ENCODE peak calls at places on chromosomes 6 and 20, in ten cellular contexts. S is Calu3, V is body of pancreas, A is A549, B is pancreas, O is stomach, Y is HepG2, J is tibial artery, M is AG10803, P is progenitor cell of endocrine pancreas. I is an unnamed sample.

GRCh38 chr6:163661271-163661671 is 246.8 kb downstream of the QKI start:
- DNase-seq in S (no peak), V (no peak), A (no peak), B (no peak), O (no peak), Y (no peak), J (no peak), M (no peak), P (no peak), I (no peak)

GRCh38 chr6:26021350-26022165 is 59.0 kb downstream of the TRIM38 start:
- DNase-seq in S (peak), V (peak), A (peak), B (peak), O (peak), Y (peak), J (peak), M (peak), P (peak), I (peak)

GRCh38 chr6:55492259-55492658 is 86.7 kb downstream of the HMGCLL1 start:
- DNase-seq in S (no peak), V (no peak), A (no peak), B (no peak), O (no peak), Y (no peak), J (no peak), M (no peak), P (no peak), I (no peak)

GRCh38 chr6:25692472-25692871 is 40.5 kb downstream of the SCGN start:
- DNase-seq in S (no peak), V (no peak), A (no peak), B (no peak), O (no peak), Y (no peak), J (no peak), M (no peak), P (no peak), I (no peak)

GRCh38 chr6:109503327-109504224 is 20.6 kb upstream of the ZBTB24 start:
- DNase-seq in S (no peak), V (no peak), A (no peak), B (no peak), O (no peak), Y (no peak), J (no peak), M (peak), P (no peak), I (no peak)

GRCh38 chr20:51563597-51564332 is 21.2 kb upstream of the NFATC2 start:
- DNase-seq in S (peak), V (peak), A (peak), B (peak), O (peak), Y (peak), J (peak), M (peak), P (no peak), I (no peak)

GRCh38 chr20:62791301-62792181 is 4.7 kb upstream of the MRGBP start:
- DNase-seq in S (peak), V (peak), A (peak), B (peak), O (peak), Y (peak), J (peak), M (peak), P (peak), I (peak)

GRCh38 chr6:156718647-156719394 is 58.4 kb upstream of the ARID1B start:
- DNase-seq in S (no peak), V (peak), A (peak), B (peak), O (peak), Y (peak), J (peak), M (peak), P (no peak), I (no peak)

GRCh38 chr6:108798672-108799355 is 49.4 kb upstream of the ARMC2 start:
- DNase-seq in S (no peak), V (peak), A (no peak), B (no peak), O (peak), Y (no peak), J (peak), M (no peak), P (no peak), I (no peak)

GRCh38 chr6:110409794-110410193 is 5.6 kb downstream of the DDO start:
- DNase-seq in S (no peak), V (no peak), A (no peak), B (no peak), O (no peak), Y (no peak), J (no peak), M (no peak), P (no peak), I (no peak)

GRCh38 chr20:17967595-17968365 is 814 bp downstream of the SNX5 start:
- DNase-seq in S (no peak), V (no peak), A (peak), B (no peak), O (peak), Y (no peak), J (peak), M (peak), P (no peak), I (peak)

GRCh38 chr20:31569163-31570020 is 35.7 kb upstream of the ID1 start:
- DNase-seq in S (peak), V (peak), A (no peak), B (peak), O (peak), Y (peak), J (peak), M (peak), P (peak), I (no peak)

GRCh38 chr6:157823001-157823522 is at the start of gene SNX9:
- DNase-seq in S (peak), V (peak), A (peak), B (peak), O (peak), Y (peak), J (peak), M (peak), P (peak), I (peak)

GRCh38 chr6:46453756-46454316 is 37.4 kb downstream of the RCAN2 start:
- DNase-seq in S (no peak), V (no peak), A (no peak), B (no peak), O (no peak), Y (no peak), J (no peak), M (peak), P (no peak), I (peak)

GRCh38 chr6:56433119-56433518 is 185.7 kb upstream of the COL21A1 start:
- DNase-seq in S (no peak), V (no peak), A (no peak), B (no peak), O (no peak), Y (no peak), J (no peak), M (no peak), P (no peak), I (no peak)

GRCh38 chr6:170045563-170045960 is 245.3 kb downstream of the DLL1 start:
- DNase-seq in S (no peak), V (no peak), A (no peak), B (no peak), O (no peak), Y (no peak), J (no peak), M (no peak), P (no peak), I (no peak)

DNA sequence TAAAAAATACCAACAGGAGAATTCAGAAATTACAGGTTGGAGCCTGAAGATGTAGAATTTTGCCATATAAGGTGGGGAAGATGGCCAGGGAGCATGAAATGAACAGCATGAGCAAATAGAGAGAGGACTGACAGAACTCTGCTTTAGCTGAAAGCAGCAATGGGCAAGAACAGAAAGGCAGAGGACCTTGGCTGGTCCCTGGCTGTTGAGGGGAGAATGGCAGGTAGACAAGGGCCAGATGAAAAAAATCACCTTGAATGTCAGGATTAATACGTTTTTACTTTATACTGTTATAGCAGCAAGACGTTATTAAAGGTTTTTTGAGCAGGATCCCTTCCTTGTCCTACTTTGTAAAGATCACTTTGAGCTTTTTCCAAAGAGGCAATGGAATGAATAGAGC is 991 bp downstream of the PPIL1 start:
- DNase-seq in S (peak), V (no peak), A (peak), B (no peak), O (no peak), Y (peak), J (no peak), M (no peak), P (no peak), I (no peak)
- TF ChIP-seq CTCF in S (no peak), V (no peak), A (no peak), B (no peak), O (no peak), Y (peak), J (no peak), M (no peak), P (peak), I (no peak)

DNA sequence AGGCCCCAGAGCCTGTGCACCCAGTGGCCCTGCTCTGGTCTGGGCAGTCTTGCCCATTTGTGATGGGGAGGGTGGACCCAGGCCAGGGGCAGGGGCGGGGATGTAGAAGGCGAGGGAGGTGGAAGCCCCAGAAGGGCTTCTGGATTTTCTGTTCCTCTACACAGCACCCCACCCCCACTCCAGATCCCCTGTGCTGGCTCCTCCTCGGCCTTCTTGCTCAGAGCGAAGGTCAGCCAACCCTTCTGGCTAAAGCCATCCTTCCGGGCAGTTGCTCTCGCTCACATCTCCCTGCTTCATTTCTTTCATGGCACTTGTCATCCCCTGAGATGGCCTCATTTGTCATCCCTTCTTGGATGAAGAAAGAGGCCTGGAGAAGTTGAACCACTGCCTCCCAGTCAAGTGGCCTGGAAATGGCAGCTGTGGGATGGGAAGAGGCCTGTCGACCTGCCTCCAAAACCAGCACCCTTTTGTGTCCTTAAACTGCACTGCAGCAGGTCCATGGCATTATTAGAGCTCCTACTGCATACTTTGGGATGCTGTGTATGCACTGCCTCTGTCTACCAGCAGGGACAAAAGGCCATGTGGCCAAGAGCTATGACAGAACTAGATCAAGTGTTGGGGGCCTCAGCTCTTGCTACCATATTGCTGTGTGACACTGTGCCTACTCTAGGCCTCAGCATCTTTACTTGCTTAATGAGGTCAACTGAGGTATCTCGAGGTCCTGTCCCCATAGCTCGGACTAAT is 19.9 kb downstream of the PEDS1 start:
- DNase-seq in S (no peak), V (no peak), A (no peak), B (no peak), O (no peak), Y (no peak), J (no peak), M (no peak), P (no peak), I (no peak)
- TF ChIP-seq CTCF in S (peak), V (no peak), A (no peak), B (no peak), O (no peak), Y (no peak), J (peak), M (no peak), P (peak), I (no peak)

GRCh38 chr6:151620179-151620578 is 126.4 kb downstream of the CCDC170 start:
- DNase-seq in S (no peak), V (no peak), A (no peak), B (no peak), O (no peak), Y (no peak), J (no peak), M (no peak), P (no peak), I (no peak)

GRCh38 chr6:151616091-151616513 is 122.3 kb downstream of the CCDC170 start:
- DNase-seq in S (no peak), V (no peak), A (no peak), B (no peak), O (no peak), Y (peak), J (no peak), M (no peak), P (no peak), I (no peak)

GRCh38 chr6:151617539-151617938 is 123.7 kb downstream of the CCDC170 start:
- DNase-seq in S (no peak), V (no peak), A (no peak), B (no peak), O (no peak), Y (no peak), J (no peak), M (no peak), P (no peak), I (no peak)

GRCh38 chr6:151616600-151616999 is 122.8 kb downstream of the CCDC170 start:
- DNase-seq in S (no peak), V (no peak), A (no peak), B (no peak), O (no peak), Y (no peak), J (no peak), M (no peak), P (no peak), I (no peak)

DNA sequence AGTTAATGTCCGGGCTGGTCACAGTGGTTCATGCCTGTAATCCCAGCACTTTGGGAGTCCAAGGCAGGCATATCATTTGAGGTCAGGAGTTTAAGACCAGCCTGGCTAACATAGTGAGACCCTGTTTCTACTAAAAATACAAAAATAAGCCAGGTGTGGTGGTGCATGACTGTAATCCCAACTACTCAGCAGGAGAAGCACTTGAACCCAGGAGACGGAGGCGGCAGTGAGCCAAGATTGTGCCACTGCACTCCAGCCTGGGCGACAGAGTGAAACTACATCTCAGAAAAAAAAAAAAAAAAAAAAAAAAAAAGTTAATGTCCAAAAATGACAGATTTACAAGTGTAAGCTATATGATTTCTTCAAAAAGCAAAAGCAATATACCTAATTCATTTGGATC is 124.9 kb downstream of the CCDC170 start:
- DNase-seq in S (no peak), V (no peak), A (no peak), B (no peak), O (no peak), Y (no peak), J (no peak), M (no peak), P (no peak), I (no peak)
- TF ChIP-seq CTCF in S (no peak), V (no peak), A (no peak), B (no peak), O (no peak), Y (no peak), J (no peak), M (no peak), P (no peak), I (no peak)

DNA sequence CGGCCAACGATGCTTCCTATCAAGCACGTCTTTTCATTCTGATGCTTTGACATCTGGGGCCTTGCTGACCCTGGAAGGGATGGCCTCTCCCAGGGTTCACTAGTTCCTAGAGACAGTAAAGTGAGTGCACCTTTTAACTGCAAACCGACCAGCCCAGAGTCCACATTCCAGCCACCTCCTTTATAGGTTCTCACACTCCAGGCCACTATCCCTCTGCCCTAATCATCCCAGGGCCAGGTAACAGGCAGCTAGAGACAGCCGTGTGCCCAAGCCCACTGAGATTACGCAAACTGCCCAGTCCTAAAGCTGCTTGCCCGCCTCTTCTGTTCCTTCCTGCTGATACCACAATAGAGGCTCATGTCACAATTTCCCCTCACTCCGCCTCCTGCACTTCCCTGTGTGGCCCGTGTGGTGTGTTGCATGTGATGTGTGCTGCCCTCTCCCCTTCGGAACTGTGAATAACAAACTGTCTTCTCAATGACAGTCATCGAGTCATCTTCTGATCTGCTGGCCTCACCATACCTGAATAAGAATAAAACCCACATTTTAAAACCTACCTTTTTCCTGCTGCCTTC is 123.7 kb upstream of the EXOC2 start:
- DNase-seq in S (no peak), V (no peak), A (no peak), B (no peak), O (no peak), Y (peak), J (no peak), M (no peak), P (no peak), I (no peak)
- TF ChIP-seq CTCF in S (no peak), V (no peak), A (no peak), B (no peak), O (no peak), Y (peak), J (no peak), M (no peak), P (no peak), I (no peak)

GRCh38 chr20:44217342-44218092 is 6.9 kb upstream of the OSER1 start:
- DNase-seq in S (peak), V (peak), A (peak), B (peak), O (peak), Y (peak), J (peak), M (peak), P (peak), I (peak)
- TF ChIP-seq CTCF in S (peak), V (peak), A (peak), B (peak), O (peak), Y (peak), J (peak), M (peak), P (peak), I (peak)

GRCh38 chr6:6656287-6656686 is 67.8 kb downstream of the LY86 start:
- DNase-seq in S (no peak), V (no peak), A (no peak), B (no peak), O (no peak), Y (no peak), J (no peak), M (no peak), P (no peak), I (no peak)

GRCh38 chr6:6654599-6655575 is 66.4 kb downstream of the LY86 start:
- DNase-seq in S (no peak), V (no peak), A (no peak), B (no peak), O (no peak), Y (no peak), J (peak), M (peak), P (no peak), I (no peak)

GRCh38 chr6:6657085-6657819 is 68.7 kb downstream of the LY86 start:
- DNase-seq in S (no peak), V (no peak), A (no peak), B (no peak), O (no peak), Y (no peak), J (no peak), M (no peak), P (no peak), I (no peak)

GRCh38 chr6:6657820-6658217 is 69.3 kb downstream of the LY86 start:
- DNase-seq in S (no peak), V (no peak), A (no peak), B (no peak), O (no peak), Y (no peak), J (no peak), M (no peak), P (no peak), I (no peak)

DNA sequence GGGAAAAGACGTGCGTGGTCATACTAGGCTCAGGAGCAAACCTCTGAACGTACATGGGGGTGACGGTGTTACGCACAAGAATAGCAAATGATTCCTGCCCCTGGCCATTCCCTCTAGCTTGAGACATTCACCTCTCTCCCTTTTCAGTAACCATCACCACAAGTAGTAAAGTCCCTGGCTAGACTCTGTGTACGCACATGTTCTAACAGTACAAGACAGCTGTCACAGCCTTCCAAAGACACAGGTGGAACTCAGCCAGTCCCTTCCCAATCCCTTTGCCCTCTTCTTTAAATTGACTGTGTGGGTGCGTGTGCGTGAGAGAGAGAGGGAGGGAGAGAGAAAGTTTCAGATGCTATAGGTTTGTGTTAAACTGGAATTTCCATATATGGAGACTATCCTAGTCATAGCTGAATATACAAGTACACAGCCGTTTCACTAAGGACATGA is 67.3 kb downstream of the LY86 start:
- DNase-seq in S (no peak), V (no peak), A (no peak), B (no peak), O (no peak), Y (no peak), J (no peak), M (no peak), P (no peak), I (no peak)
- TF ChIP-seq CTCF in S (no peak), V (no peak), A (no peak), B (no peak), O (no peak), Y (no peak), J (no peak), M (no peak), P (no peak), I (no peak)

DNA sequence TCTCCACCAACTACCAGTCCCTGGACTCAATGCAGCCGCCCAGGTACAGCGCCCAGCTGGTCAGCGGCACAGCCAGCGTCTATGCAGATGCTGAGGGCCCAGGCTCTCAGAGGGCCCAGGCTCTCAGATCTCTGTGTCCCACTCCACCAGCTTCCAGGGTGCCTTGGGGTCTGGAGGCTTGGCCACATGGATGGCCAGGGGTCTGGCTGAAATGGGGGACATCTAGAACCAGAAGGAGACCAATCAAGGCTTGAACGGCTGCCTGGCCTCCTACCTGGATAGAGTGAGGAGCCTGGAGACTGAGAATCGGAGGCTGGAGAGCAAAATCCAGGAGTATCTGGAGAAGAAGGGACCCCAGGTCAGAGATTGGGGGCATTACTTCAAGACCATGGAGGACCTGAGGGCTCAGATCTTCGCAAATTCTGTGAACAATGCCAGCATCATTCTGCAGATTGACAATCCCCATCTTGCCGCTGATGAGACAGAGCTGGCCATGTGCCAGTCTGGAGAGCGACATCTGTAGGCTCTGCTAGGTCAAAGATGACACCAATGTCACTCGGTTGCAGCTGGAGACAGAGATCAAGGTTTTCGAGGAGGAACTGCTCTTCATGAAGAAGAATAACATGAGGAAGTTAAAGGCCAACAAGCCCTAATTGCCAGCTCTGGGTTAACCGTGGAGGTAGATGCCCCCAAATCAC is 44.1 kb upstream of the GRM4 start:
- DNase-seq in S (no peak), V (no peak), A (no peak), B (no peak), O (no peak), Y (peak), J (peak), M (no peak), P (no peak), I (no peak)
- TF ChIP-seq CTCF in S (no peak), V (no peak), A (no peak), B (no peak), O (no peak), Y (peak), J (no peak), M (no peak), P (no peak), I (no peak)